ENCODE peak calls at places on chromosome 6, in ten cellular contexts. E is choroid plexus epithelial cell, L is osteoblast, R is cardiac muscle cell, A is HepG2, P is heart left ventricle, Q is Caco-2, S is adrenal gland, O is A549, K is left ventricle myocardium inferior. Z is an unnamed sample.

GRCh38 chr6:12595161-12595792 is 121.3 kb upstream of the PHACTR1 start:
- DNase-seq in E (peak), L (no peak), R (peak), A (no peak), P (no peak), Q (no peak), S (no peak), O (no peak), K (no peak), Z (peak)

GRCh38 chr6:169800668-169801395 is 49.4 kb downstream of the ERMARD start:
- DNase-seq in E (peak), L (peak), R (peak), A (peak), P (no peak), Q (peak), S (peak), O (peak), K (no peak), Z (peak)

GRCh38 chr6:159074120-159074684 is 29.4 kb upstream of the TAGAP start:
- DNase-seq in E (peak), L (no peak), R (peak), A (no peak), P (no peak), Q (peak), S (peak), O (peak), K (no peak), Z (peak)

GRCh38 chr6:150260931-150261330 is 107.9 kb upstream of the IYD start:
- DNase-seq in E (no peak), L (no peak), R (no peak), A (no peak), P (no peak), Q (no peak), S (no peak), O (no peak), K (no peak), Z (no peak)

GRCh38 chr6:143958839-143959399 is 49.1 kb downstream of the PLAGL1 start:
- DNase-seq in E (no peak), L (no peak), R (no peak), A (peak), P (no peak), Q (no peak), S (no peak), O (no peak), K (no peak), Z (no peak)

GRCh38 chr6:108559884-108560462 is 744 bp upstream of the FOXO3 start:
- DNase-seq in E (peak), L (peak), R (peak), A (peak), P (peak), Q (peak), S (peak), O (no peak), K (no peak), Z (peak)

GRCh38 chr6:11885159-11885558 is 106.6 kb upstream of the ADTRP start:
- DNase-seq in E (no peak), L (no peak), R (no peak), A (no peak), P (no peak), Q (no peak), S (no peak), O (no peak), K (no peak), Z (no peak)

GRCh38 chr6:96521267-96521624 is 360 bp upstream of the UFL1 start:
- DNase-seq in E (no peak), L (no peak), R (no peak), A (no peak), P (no peak), Q (no peak), S (no peak), O (no peak), K (no peak), Z (no peak)

GRCh38 chr6:157219201-157220200 is 103.8 kb downstream of the TMEM242 start:
- DNase-seq in E (peak), L (peak), R (peak), A (peak), P (no peak), Q (no peak), S (no peak), O (no peak), K (no peak), Z (peak)

GRCh38 chr6:1111361-1111760 is 200.5 kb upstream of the FOXQ1 start:
- DNase-seq in E (no peak), L (no peak), R (no peak), A (no peak), P (no peak), Q (no peak), S (no peak), O (no peak), K (no peak), Z (no peak)

GRCh38 chr6:2818593-2818992 is 23.1 kb downstream of the SERPINB1 start:
- DNase-seq in E (peak), L (no peak), R (peak), A (no peak), P (no peak), Q (no peak), S (peak), O (no peak), K (no peak), Z (peak)

GRCh38 chr6:117346142-117346930 is 79.4 kb downstream of the ROS1 start:
- DNase-seq in E (peak), L (no peak), R (peak), A (peak), P (no peak), Q (no peak), S (no peak), O (peak), K (no peak), Z (peak)
- TF ChIP-seq CTCF in E (peak), L (peak), R (peak), A (peak), P (peak), Q (peak), S (peak), O (peak), K (peak), Z (peak)

GRCh38 chr6:105509506-105510331 is 106.8 kb upstream of the PREP start:
- DNase-seq in E (peak), L (no peak), R (peak), A (no peak), P (peak), Q (peak), S (no peak), O (no peak), K (peak), Z (no peak)
- TF ChIP-seq CTCF in E (peak), L (peak), R (peak), A (peak), P (peak), Q (peak), S (no peak), O (peak), K (peak), Z (peak)

DNA sequence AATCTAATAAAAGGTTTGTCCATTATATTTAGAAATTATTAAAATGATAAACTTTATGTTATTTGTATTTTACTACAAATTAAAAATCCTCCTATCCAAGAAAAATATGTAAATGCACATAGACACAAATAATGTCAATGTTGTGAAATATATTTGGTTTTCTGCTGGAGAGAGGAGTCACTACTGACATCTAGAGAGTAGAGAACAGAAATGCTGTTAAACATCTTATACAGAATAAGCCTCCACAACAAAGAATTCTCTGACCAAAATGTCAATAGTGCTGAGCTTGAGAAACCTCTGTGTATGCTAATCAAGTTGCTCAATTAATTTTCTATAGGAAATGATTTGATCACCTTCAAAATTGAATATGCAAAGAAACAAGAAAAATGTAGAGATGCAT is 12.4 kb downstream of the HTR1B start:
- DNase-seq in E (peak), L (peak), R (peak), A (no peak), P (no peak), Q (no peak), S (no peak), O (no peak), K (no peak), Z (peak)
- TF ChIP-seq CTCF in E (peak), L (peak), R (peak), A (no peak), P (peak), Q (no peak), S (peak), O (no peak), K (peak), Z (peak)

GRCh38 chr6:128139519-128139918 is 238.7 kb upstream of the THEMIS start:
- DNase-seq in E (peak), L (no peak), R (peak), A (peak), P (no peak), Q (no peak), S (no peak), O (peak), K (no peak), Z (peak)
- TF ChIP-seq CTCF in E (no peak), L (no peak), R (no peak), A (no peak), P (no peak), Q (no peak), S (no peak), O (no peak), K (no peak), Z (no peak)

GRCh38 chr6:141426400-141426980 is 706.2 kb upstream of the GJE1 start:
- DNase-seq in E (no peak), L (peak), R (no peak), A (no peak), P (no peak), Q (no peak), S (no peak), O (no peak), K (no peak), Z (peak)
- TF ChIP-seq CTCF in E (no peak), L (no peak), R (no peak), A (no peak), P (no peak), Q (no peak), S (no peak), O (no peak), K (no peak), Z (peak)

DNA sequence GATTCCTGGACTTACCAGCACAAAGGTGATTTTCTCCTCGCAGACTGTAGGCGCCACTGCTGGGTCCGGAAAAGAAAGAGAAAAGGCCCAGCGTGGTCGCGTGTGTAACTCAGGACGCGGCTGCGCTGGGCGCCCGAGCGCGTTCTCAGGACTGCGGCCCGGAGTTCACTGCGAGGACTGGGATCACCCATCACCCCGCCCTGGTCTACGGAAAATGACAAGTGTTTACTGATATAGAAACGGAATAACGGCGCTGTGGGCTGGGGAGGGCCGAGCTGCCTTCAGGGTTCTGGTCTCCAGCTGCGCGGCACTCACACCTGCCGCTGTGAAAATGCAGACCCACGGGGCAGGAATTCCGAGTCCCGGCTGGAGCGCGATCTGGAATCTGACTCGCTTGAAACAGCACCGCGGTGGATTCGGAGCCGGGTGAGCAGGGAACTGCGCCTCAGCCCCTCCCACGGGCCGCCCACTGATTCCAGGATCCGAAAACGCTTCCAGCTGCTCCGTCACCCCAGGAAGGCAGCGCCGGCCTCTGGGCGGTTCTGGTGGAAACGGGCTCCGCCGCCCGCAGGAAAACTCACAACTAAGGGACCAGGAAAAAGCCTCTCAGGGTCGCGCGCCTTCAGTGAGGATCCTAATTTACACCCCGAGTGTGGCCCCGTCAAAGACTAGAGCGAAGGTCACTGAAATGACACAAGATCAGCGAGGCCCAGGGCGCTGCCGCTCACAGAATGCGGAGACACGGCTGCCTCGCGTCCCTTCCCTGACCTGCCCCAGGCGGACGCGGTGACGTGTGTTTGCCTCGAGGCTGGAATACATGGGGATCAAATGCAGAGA is 34.5 kb downstream of the HLA-A start:
- DNase-seq in E (peak), L (peak), R (peak), A (peak), P (peak), Q (peak), S (peak), O (peak), K (peak), Z (peak)
- TF ChIP-seq CTCF in E (peak), L (no peak), R (peak), A (peak), P (no peak), Q (peak), S (peak), O (no peak), K (peak), Z (peak)

DNA sequence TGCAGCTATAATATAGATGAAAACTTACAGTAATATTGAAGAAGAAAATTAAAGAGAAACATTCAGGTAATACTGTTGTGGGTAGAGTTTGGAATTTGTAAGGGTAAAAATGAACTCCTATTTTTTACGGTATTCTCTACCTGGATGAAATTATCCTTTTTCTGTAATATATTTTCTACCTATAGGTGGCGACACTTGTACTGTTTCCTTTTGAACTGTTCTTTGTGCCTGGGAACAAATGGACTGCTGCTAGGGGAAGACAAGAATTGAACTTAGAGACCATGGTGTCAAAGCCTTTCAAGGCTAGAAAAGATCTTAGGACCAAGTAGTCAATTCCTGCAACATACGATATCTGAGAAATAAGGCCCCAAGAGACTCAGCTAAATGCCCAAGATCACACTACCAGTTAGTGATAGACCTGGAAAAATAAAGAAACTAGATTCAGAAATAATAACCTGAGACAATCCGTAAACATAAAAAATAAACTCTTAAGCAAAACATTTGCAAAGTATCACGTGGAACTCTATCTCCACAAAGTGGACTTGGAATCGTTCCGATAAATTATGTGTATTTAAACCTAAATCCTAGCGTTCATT is 383.8 kb downstream of the TFAP2A start:
- DNase-seq in E (no peak), L (no peak), R (no peak), A (peak), P (no peak), Q (no peak), S (no peak), O (no peak), K (no peak), Z (no peak)
- TF ChIP-seq CTCF in E (peak), L (peak), R (no peak), A (peak), P (peak), Q (no peak), S (peak), O (peak), K (peak), Z (peak)

GRCh38 chr6:63121166-63121565 is 90.1 kb upstream of the FKBP1C start:
- DNase-seq in E (no peak), L (no peak), R (no peak), A (peak), P (no peak), Q (no peak), S (no peak), O (no peak), K (no peak), Z (no peak)
- TF ChIP-seq CTCF in E (no peak), L (no peak), R (no peak), A (peak), P (no peak), Q (peak), S (no peak), O (no peak), K (no peak), Z (no peak)

GRCh38 chr6:112283621-112284020 is 29.3 kb upstream of the LAMA4 start:
- DNase-seq in E (no peak), L (no peak), R (no peak), A (no peak), P (no peak), Q (no peak), S (no peak), O (no peak), K (no peak), Z (no peak)

GRCh38 chr6:112284603-112285002 is 30.2 kb upstream of the LAMA4 start:
- DNase-seq in E (no peak), L (no peak), R (no peak), A (no peak), P (no peak), Q (no peak), S (no peak), O (no peak), K (no peak), Z (no peak)

GRCh38 chr6:112279044-112279916 is 24.9 kb upstream of the LAMA4 start:
- DNase-seq in E (no peak), L (no peak), R (peak), A (no peak), P (no peak), Q (no peak), S (no peak), O (no peak), K (no peak), Z (no peak)

GRCh38 chr6:112286010-112286409 is 31.6 kb upstream of the LAMA4 start:
- DNase-seq in E (no peak), L (no peak), R (no peak), A (no peak), P (no peak), Q (no peak), S (no peak), O (no peak), K (no peak), Z (no peak)

DNA sequence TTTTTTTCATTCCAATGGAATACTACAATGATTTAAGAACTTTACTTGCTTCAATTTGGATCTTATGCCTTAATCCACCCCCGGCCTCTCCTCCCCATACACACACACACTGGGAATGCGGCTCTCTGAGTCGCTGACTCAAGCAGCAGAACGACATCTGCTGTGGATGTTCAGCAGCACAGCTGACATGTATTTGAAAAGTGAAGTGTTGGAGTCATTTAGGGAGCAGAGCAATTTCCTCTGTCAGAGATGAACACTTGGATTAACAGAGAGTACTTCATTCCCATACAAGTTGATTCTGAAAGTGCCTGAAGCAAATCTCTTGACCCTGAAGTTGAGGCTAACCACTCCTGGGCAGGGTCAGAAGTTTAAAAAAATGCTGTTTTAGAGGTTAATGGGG is 27.9 kb upstream of the LAMA4 start:
- DNase-seq in E (peak), L (peak), R (peak), A (no peak), P (peak), Q (no peak), S (peak), O (no peak), K (peak), Z (peak)
- TF ChIP-seq CTCF in E (peak), L (peak), R (peak), A (no peak), P (peak), Q (no peak), S (peak), O (no peak), K (peak), Z (peak)

Z was measured in AG10803.